ENCODE peak calls at places on chromosome 21, in ten cellular contexts. W is cardiac muscle cell, G is fibroblast of lung, R is tibial nerve, J is hepatocyte, C is cardiac fibroblast, K is heart right ventricle, I is GM23338, P is lung, A is HCT116. T is an unnamed sample.

GRCh38 chr21:33301632-33302002 is 23.2 kb upstream of the IFNAR1 start:
- DNase-seq in K (no peak), R (no peak), C (no peak), G (no peak), J (no peak), W (no peak), A (no peak), I (no peak), P (no peak), T (no peak)

GRCh38 chr21:38787461-38788274 is 18.1 kb upstream of the ETS2 start:
- DNase-seq in P (no peak), W (no peak), G (peak), A (peak), R (no peak), C (peak), J (peak), I (peak), K (no peak), T (peak)

GRCh38 chr21:34909492-34910292 is 139.4 kb downstream of the RUNX1 start:
- DNase-seq in R (no peak), C (no peak), P (no peak), K (no peak), I (no peak), G (peak), W (peak), J (no peak), A (no peak), T (no peak)

GRCh38 chr21:39014751-39015150 is 168.5 kb downstream of the PSMG1 start:
- DNase-seq in G (peak), J (peak), W (peak), C (peak), P (no peak), K (no peak), R (no peak), I (no peak), A (no peak), T (peak)

GRCh38 chr21:34126269-34126668 is 52.9 kb downstream of the MRPS6 start:
- DNase-seq in K (no peak), C (peak), R (no peak), W (no peak), A (no peak), I (peak), J (peak), G (peak), P (no peak), T (no peak)

GRCh38 chr21:45469273-45470086 is 64.5 kb downstream of the COL18A1 start:
- DNase-seq in G (peak), A (no peak), I (no peak), R (peak), J (peak), P (no peak), K (peak), W (no peak), C (no peak), T (no peak)

GRCh38 chr21:34843562-34843961 is 174.8 kb downstream of the CLIC6 start:
- DNase-seq in G (no peak), K (no peak), P (no peak), I (no peak), W (no peak), C (no peak), A (no peak), R (no peak), J (no peak), T (no peak)

GRCh38 chr21:34074283-34075098 is 1.1 kb downstream of the MRPS6 start:
- DNase-seq in I (peak), W (peak), G (peak), J (peak), A (no peak), R (no peak), C (no peak), K (no peak), P (no peak), T (no peak)

GRCh38 chr21:35593000-35593502 is 467.3 kb downstream of the SETD4 start:
- DNase-seq in I (peak), A (no peak), K (no peak), J (no peak), R (no peak), C (peak), P (no peak), G (peak), W (peak), T (peak)

GRCh38 chr21:39911286-39911685 is 44.0 kb downstream of the PCP4 start:
- DNase-seq in P (no peak), K (no peak), R (no peak), J (no peak), G (no peak), C (no peak), I (peak), A (no peak), W (no peak), T (no peak)

DNA sequence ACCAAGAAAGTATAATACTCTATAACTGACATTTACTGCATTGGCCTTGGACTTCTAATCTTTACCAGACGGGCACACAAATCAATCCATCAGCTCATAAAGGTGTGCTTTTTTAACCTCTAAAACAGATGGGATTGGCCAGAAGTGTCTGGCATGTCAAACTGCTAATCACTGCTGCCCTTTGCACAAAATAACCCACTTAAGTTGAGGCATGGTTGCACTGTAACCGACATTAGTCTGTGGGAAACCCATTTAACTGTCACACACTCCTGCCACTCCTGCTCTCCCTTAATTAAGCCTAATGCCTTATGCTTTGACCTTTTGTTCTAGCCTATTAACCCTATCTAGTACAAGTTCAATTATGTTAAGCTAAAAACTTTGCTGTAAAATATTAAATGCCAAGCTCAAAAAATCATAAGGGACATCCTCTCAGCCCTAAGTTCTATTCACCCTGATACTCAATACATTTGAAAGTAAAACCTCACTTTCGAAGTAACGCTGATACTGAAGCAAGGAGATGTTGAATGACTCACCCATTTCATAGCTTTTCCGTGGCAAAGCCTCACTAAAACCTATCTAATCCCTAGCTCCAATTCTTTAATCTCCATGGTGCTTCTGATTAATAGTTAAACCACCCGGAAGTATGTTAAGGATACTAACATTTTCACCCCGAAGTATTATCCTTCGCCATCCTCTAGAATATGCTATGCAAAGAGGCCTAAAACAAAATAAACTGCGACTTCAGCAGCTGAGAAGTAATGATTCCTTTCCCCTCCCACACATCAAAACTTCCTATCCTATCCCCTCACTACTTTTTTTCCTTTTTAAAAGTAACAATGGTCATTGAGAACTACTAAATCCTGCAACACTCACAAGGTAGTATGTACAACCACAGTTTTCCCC is 12.9 kb downstream of the NRIP1 start:
- DNase-seq in R (no peak), C (peak), J (peak), G (no peak), P (no peak), I (no peak), A (no peak), W (peak), K (no peak), T (no peak)
- H3K4me3 ChIP-seq in R (no peak), C (no peak), J (no peak), G (no peak), P (no peak), I (no peak), A (peak), W (no peak), K (no peak), T (no peak)

GRCh38 chr21:42784276-42784675 is 95.1 kb downstream of the WDR4 start:
- DNase-seq in R (no peak), I (no peak), A (no peak), C (no peak), J (no peak), K (no peak), P (no peak), G (no peak), W (no peak), T (no peak)
- H3K4me3 ChIP-seq in R (no peak), I (peak), A (no peak), C (no peak), J (no peak), K (no peak), P (no peak), G (no peak), W (no peak), T (no peak)

GRCh38 chr21:36987845-36988244 is 18.7 kb upstream of the RIPPLY3 start:
- DNase-seq in K (no peak), J (no peak), C (no peak), W (no peak), I (no peak), R (no peak), G (no peak), P (no peak), A (no peak), T (no peak)
- H3K4me3 ChIP-seq in K (no peak), J (no peak), C (no peak), W (no peak), I (no peak), R (no peak), G (no peak), P (no peak), A (no peak), T (no peak)

GRCh38 chr21:44083631-44084291 is 23.4 kb upstream of the PWP2 start:
- DNase-seq in W (no peak), P (no peak), I (no peak), R (no peak), G (no peak), J (no peak), A (no peak), C (no peak), K (no peak), T (no peak)
- H3K4me3 ChIP-seq in W (no peak), P (no peak), I (no peak), R (no peak), G (no peak), J (no peak), A (no peak), C (no peak), K (no peak), T (no peak)

GRCh38 chr21:41928621-41929220 is 25.1 kb downstream of the C2CD2 start:
- DNase-seq in J (no peak), C (no peak), A (no peak), K (no peak), W (no peak), P (no peak), I (no peak), R (no peak), G (no peak), T (no peak)

GRCh38 chr21:41926068-41926806 is 27.6 kb downstream of the C2CD2 start:
- DNase-seq in C (peak), P (no peak), G (peak), A (no peak), K (no peak), I (peak), R (no peak), J (peak), W (peak), T (no peak)

GRCh38 chr21:41924355-41924754 is 29.5 kb downstream of the C2CD2 start:
- DNase-seq in W (no peak), J (no peak), R (no peak), P (no peak), C (no peak), G (peak), K (no peak), A (no peak), I (no peak), T (no peak)

GRCh38 chr21:41927727-41928409 is 25.9 kb downstream of the C2CD2 start:
- DNase-seq in J (no peak), G (no peak), K (no peak), I (no peak), C (no peak), R (no peak), W (no peak), P (no peak), A (no peak), T (no peak)

GRCh38 chr21:41926807-41927171 is 27.0 kb downstream of the C2CD2 start:
- DNase-seq in G (no peak), R (no peak), I (no peak), K (no peak), P (no peak), A (no peak), J (no peak), C (no peak), W (no peak), T (no peak)
- H3K4me3 ChIP-seq in G (peak), R (peak), I (no peak), K (peak), P (no peak), A (no peak), J (no peak), C (no peak), W (no peak), T (peak)

GRCh38 chr21:46675595-46676280 is 40.3 kb downstream of the PRMT2 start:
- DNase-seq in P (no peak), K (no peak), W (peak), J (no peak), R (no peak), I (no peak), G (peak), A (no peak), C (no peak), T (no peak)
- H3K4me3 ChIP-seq in P (no peak), K (no peak), W (no peak), J (no peak), R (no peak), I (no peak), G (no peak), A (no peak), C (no peak), T (no peak)

GRCh38 chr21:14581902-14582457 is 35.9 kb upstream of the SAMSN1 start:
- DNase-seq in A (no peak), W (no peak), R (no peak), G (no peak), P (no peak), J (no peak), K (no peak), C (no peak), I (no peak), T (no peak)

GRCh38 chr21:14583629-14584251 is 37.6 kb upstream of the SAMSN1 start:
- DNase-seq in A (no peak), G (no peak), W (no peak), I (no peak), C (no peak), J (no peak), R (no peak), K (no peak), P (no peak), T (no peak)

GRCh38 chr21:14584357-14585095 is 38.4 kb upstream of the SAMSN1 start:
- DNase-seq in J (no peak), I (no peak), K (no peak), P (no peak), C (no peak), R (no peak), W (no peak), G (no peak), A (no peak), T (no peak)

GRCh38 chr21:14585122-14585521 is 39.0 kb upstream of the SAMSN1 start:
- DNase-seq in P (no peak), W (no peak), R (no peak), K (no peak), I (no peak), G (no peak), A (no peak), J (no peak), C (no peak), T (no peak)

DNA sequence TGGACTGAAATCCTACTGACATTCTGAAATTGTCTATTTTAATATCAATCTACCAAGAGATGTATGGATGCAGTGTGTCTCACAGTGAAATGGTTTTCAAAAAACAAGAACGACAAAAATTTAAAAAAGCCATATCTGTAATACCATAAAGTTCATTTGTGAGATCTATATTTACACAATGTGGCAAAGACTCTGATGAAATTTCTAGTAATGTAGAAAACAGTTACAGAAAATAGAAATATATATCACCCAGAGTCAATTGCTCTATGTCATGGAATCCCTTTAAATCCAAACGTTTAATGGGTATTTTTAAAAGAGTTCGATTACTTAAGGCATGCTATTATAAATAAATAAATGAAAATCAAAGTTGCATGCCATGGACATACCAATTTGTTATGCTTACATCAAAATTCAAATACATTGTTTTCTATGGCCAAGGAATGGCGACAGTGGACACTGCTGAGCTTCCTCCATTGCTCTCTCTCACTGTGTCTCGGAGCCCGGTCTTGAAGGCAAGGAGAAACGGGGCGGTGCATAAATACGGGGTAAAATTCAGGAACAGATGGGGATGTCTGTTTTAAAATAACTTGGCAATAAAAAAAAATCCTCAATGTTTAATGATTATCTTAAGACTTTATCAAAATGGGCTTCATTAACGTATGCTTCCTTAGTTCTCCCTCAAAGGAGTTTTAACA is 37.0 kb upstream of the SAMSN1 start:
- DNase-seq in I (no peak), G (no peak), C (no peak), K (no peak), A (no peak), J (no peak), W (no peak), P (no peak), R (no peak), T (no peak)
- H3K4me3 ChIP-seq in I (no peak), G (no peak), C (no peak), K (no peak), A (no peak), J (no peak), W (no peak), P (no peak), R (no peak), T (no peak)

DNA sequence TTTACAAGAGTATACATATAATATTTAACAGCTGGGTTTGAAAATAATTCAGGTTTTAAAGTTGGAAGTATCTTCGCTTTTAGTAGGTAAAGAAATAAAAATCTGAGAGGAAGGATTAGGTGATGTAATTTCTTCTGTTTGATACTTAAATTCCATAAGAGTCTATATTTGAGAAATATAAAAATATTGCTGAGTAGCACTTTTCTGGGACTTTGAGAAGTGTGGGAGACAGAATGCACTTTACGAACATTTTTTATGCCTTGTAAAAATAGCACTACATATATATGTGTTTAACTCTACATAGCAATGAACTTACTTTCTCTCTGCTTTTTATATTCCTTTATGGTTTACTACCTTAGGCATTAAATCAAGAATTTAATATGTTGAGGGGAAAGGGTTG is 266.6 kb upstream of the ADAMTS5 start:
- DNase-seq in C (no peak), A (no peak), G (no peak), K (no peak), P (no peak), R (no peak), I (no peak), J (no peak), W (no peak), T (no peak)
- H3K4me3 ChIP-seq in C (no peak), A (no peak), G (no peak), K (no peak), P (no peak), R (no peak), I (no peak), J (no peak), W (no peak), T (no peak)

GRCh38 chr21:31897311-31897710 is 24.5 kb downstream of the HUNK start:
- DNase-seq in J (no peak), W (no peak), A (no peak), C (no peak), K (no peak), I (no peak), P (no peak), R (no peak), G (no peak), T (no peak)

GRCh38 chr21:31901342-31901741 is 28.5 kb downstream of the HUNK start:
- DNase-seq in P (no peak), A (no peak), R (no peak), W (no peak), K (no peak), J (peak), C (no peak), G (no peak), I (no peak), T (no peak)

GRCh38 chr21:31898898-31899630 is 26.2 kb downstream of the HUNK start:
- DNase-seq in R (no peak), A (no peak), W (no peak), G (no peak), P (no peak), K (no peak), J (no peak), C (no peak), I (no peak), T (no peak)

GRCh38 chr21:31902438-31902837 is 29.6 kb downstream of the HUNK start:
- DNase-seq in I (no peak), J (no peak), R (no peak), W (no peak), K (no peak), G (no peak), A (no peak), C (no peak), P (no peak), T (no peak)

GRCh38 chr21:31900121-31900895 is 27.5 kb downstream of the HUNK start:
- DNase-seq in C (no peak), I (no peak), A (no peak), G (no peak), W (no peak), J (peak), K (no peak), R (no peak), P (no peak), T (no peak)
- H3K4me3 ChIP-seq in C (no peak), I (no peak), A (no peak), G (no peak), W (no peak), J (no peak), K (no peak), R (no peak), P (no peak), T (no peak)

T was measured in skeletal muscle cell.